ENCODE peak calls at places on chromosomes 4 and X, in four cellular contexts. P is spleen, X is uterus, B is K562. Z is an unnamed sample. For H3K4me1, the result is how much of the 10 kb centered on the place peaks cover.

GRCh38 chr4:137572163-137572562 is 39.9 kb upstream of the PCDH18 start:
- DNase-seq in P (no peak), X (no peak), B (no peak), Z (no peak)

GRCh38 chr4:184822356-184822755 is 3.4 kb downstream of the ACSL1 start:
- DNase-seq in B (no peak), P (no peak), X (no peak), Z (no peak)

GRCh38 chr4:144645621-144646522 is at the start of gene HHIP:
- DNase-seq in X (peak), B (no peak), P (no peak), Z (no peak)

GRCh38 chrX:28042826-28043564 is 61.7 kb upstream of the DCAF8L1 start:
- DNase-seq in X (no peak), B (no peak), P (no peak), Z (no peak)

GRCh38 chrX:149131780-149132179 is 373.3 kb downstream of the IDS start:
- DNase-seq in X (no peak), P (no peak), B (no peak), Z (no peak)

GRCh38 chr4:242121-242848 is 63.0 kb downstream of the ZNF732 start:
- DNase-seq in P (peak), X (peak), B (peak), Z (no peak)

GRCh38 chrX:30875957-30876356 is 13.1 kb downstream of the TAB3 start:
- DNase-seq in X (no peak), P (no peak), B (no peak), Z (peak)

GRCh38 chr4:176906693-176907092 is 114.0 kb upstream of the VEGFC start:
- DNase-seq in X (no peak), P (no peak), B (no peak), Z (no peak)

GRCh38 chr4:1948892-1949436 is 59.8 kb downstream of the NELFA start:
- DNase-seq in B (peak), P (no peak), X (no peak), Z (no peak)

GRCh38 chr4:152727784-152728183 is 48.0 kb upstream of the TMEM154 start:
- DNase-seq in X (no peak), B (no peak), P (no peak), Z (no peak)

GRCh38 chr4:47525154-47525819 is 40.2 kb downstream of the ATP10D start:
- DNase-seq in B (no peak), P (no peak), X (no peak), Z (no peak)

GRCh38 chr4:88854481-88854880 is 156.9 kb upstream of the NAP1L5 start:
- DNase-seq in P (no peak), X (no peak), B (no peak), Z (no peak)

GRCh38 chr4:39613093-39613656 is 25.5 kb downstream of the SMIM14 start:
- DNase-seq in B (no peak), X (no peak), P (no peak), Z (no peak)
- H3K4me1 ChIP-seq in B (under half), X (under half), P (half or more), Z (under half)

DNA sequence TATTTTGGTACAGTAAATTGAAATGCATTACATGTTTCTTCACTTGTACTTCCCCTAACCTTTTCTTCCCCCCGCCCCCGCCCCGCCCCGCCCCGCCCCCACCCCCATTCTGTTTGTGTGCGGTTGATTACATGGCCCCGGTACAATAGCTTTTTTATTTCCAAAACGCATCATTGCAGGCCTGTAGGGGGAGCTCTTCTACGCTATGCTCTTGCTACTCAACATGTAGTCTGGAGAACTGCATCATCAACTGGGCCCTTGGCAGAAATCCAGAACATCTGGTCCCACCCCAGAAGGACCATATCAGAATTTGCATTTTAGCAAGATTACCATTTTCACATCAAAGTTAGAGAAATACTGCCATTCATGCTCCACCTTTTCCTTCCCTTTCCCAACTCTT is 333.3 kb upstream of the DDX53 start:
- DNase-seq in X (no peak), P (no peak), B (peak), Z (no peak)
- TF ChIP-seq CTCF in X (no peak), P (no peak), B (peak), Z (no peak)

GRCh38 chrX:10525381-10525780 is 95.0 kb downstream of the MID1 start:
- DNase-seq in P (no peak), X (no peak), B (no peak), Z (no peak)
- H3K4me1 ChIP-seq in P (under half), X (under half), B (under half), Z (under half)

GRCh38 chr4:15963568-15963967 is 593 bp upstream of the FGFBP2 start:
- DNase-seq in X (no peak), B (no peak), P (peak), Z (no peak)

GRCh38 chr4:15965325-15965724 is 2.4 kb upstream of the FGFBP2 start:
- DNase-seq in B (no peak), P (no peak), X (no peak), Z (no peak)

GRCh38 chr4:15961778-15962510 is 1.0 kb downstream of the FGFBP2 start:
- DNase-seq in P (no peak), X (no peak), B (no peak), Z (no peak)

GRCh38 chr4:15964159-15964558 is 1.2 kb upstream of the FGFBP2 start:
- DNase-seq in B (no peak), P (no peak), X (no peak), Z (no peak)

DNA sequence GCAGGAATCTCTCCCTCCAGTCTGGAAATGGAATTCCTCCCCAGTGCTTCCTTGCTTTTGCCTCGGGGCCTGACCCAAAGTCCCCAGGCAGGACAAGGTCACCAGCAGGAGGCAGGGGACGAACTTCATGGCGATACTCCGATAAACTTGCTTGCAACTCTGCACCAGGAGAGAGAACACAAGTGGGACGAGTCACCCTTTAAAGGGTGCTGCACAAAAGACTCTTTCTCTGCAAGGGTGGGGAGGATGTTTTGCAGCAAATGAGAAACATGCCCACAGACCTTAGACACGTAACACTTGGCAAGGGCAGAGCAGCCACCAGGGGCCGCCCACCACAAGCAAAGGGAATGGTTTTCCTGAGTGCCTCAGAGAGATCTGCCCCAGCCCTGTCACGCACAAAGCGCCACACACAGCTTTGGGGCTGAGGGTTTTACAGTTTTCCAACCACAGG is at the start of gene FGFBP2:
- DNase-seq in B (peak), P (peak), X (no peak), Z (no peak)
- TF ChIP-seq CTCF in B (peak), P (peak), X (no peak), Z (peak)

GRCh38 chr4:75002381-75002780 is 69.5 kb downstream of the PARM1 start:
- DNase-seq in B (no peak), X (no peak), P (no peak), Z (no peak)

GRCh38 chr4:75005727-75006126 is 72.8 kb downstream of the PARM1 start:
- DNase-seq in X (no peak), B (no peak), P (no peak), Z (no peak)

GRCh38 chr4:75007891-75008290 is 75.0 kb downstream of the PARM1 start:
- DNase-seq in P (no peak), X (no peak), B (no peak), Z (no peak)

GRCh38 chr4:75004755-75005668 is 72.1 kb downstream of the PARM1 start:
- DNase-seq in B (no peak), P (no peak), X (no peak), Z (no peak)

DNA sequence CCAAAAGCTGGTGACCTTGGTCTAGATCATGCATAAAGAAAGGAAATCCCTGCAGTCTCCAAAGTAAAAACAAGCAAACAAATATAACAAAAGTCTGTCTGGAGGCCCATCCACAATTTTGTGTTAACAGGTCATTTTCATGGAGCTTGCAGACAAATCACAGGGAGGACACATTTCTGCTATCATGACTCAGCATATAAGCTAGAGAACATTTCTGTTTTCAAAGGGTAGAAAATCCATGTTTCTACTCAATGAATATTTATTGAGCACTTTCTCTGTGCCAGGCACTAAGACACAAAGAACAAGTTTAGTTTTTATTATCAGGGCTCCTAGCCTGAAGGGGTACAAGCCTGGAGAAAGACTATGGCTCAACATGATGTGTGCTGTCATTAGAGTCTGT is 71.1 kb downstream of the PARM1 start:
- DNase-seq in P (no peak), B (no peak), X (no peak), Z (no peak)
- H3K4me1 ChIP-seq in P (under half), B (under half), X (under half), Z (under half)

Z was measured in RWPE2.